ENCODE peak calls at places on chromosomes 11 and 22, in six cellular contexts. One of them, this sample, is unnamed.

GRCh38 chr11:2531277-2531986 is 86.6 kb downstream of the KCNQ1 start:
- DNase-seq in Calu3: peak
- DNase-seq in dorsolateral prefrontal cortex: peak
- DNase-seq in GM12865: peak
- DNase-seq in cardiac fibroblast: peak
- DNase-seq in cardiac muscle cell: peak
- DNase-seq in this sample: no peak

GRCh38 chr11:73121692-73122091 is 20.4 kb downstream of the FCHSD2 start:
- DNase-seq in GM12865: no peak
- DNase-seq in Calu3: no peak
- DNase-seq in dorsolateral prefrontal cortex: no peak
- DNase-seq in cardiac muscle cell: no peak
- DNase-seq in cardiac fibroblast: no peak
- DNase-seq in this sample: no peak

GRCh38 chr11:110679323-110679980 is 32.8 kb downstream of the ARHGAP20 start:
- DNase-seq in cardiac fibroblast: no peak
- DNase-seq in cardiac muscle cell: no peak
- DNase-seq in GM12865: no peak
- DNase-seq in Calu3: no peak
- DNase-seq in dorsolateral prefrontal cortex: no peak
- DNase-seq in this sample: no peak

GRCh38 chr11:114080219-114080618 is 20.7 kb downstream of the ZBTB16 start:
- DNase-seq in cardiac fibroblast: peak
- DNase-seq in GM12865: no peak
- DNase-seq in dorsolateral prefrontal cortex: no peak
- DNase-seq in Calu3: no peak
- DNase-seq in cardiac muscle cell: no peak
- DNase-seq in this sample: no peak

GRCh38 chr22:37229805-37230672 is 14.0 kb downstream of the RAC2 start:
- DNase-seq in cardiac fibroblast: peak
- DNase-seq in GM12865: peak
- DNase-seq in Calu3: no peak
- DNase-seq in dorsolateral prefrontal cortex: no peak
- DNase-seq in cardiac muscle cell: no peak
- DNase-seq in this sample: peak

GRCh38 chr22:45212306-45212709 is 28.4 kb downstream of the KIAA0930 start:
- DNase-seq in cardiac fibroblast: peak
- DNase-seq in dorsolateral prefrontal cortex: peak
- DNase-seq in cardiac muscle cell: peak
- DNase-seq in Calu3: no peak
- DNase-seq in GM12865: no peak
- DNase-seq in this sample: no peak

GRCh38 chr11:89491141-89491690 is at the start of gene NOX4:
- DNase-seq in cardiac muscle cell: peak
- DNase-seq in cardiac fibroblast: peak
- DNase-seq in dorsolateral prefrontal cortex: peak
- DNase-seq in Calu3: no peak
- DNase-seq in GM12865: no peak
- DNase-seq in this sample: no peak

GRCh38 chr11:121464352-121464946 is 11.7 kb upstream of the SORL1-AS1 start:
- DNase-seq in GM12865: peak
- DNase-seq in cardiac muscle cell: peak
- DNase-seq in Calu3: no peak
- DNase-seq in cardiac fibroblast: peak
- DNase-seq in dorsolateral prefrontal cortex: peak
- DNase-seq in this sample: no peak

GRCh38 chr11:19316434-19316833 is 75.7 kb upstream of the E2F8 start:
- DNase-seq in cardiac muscle cell: no peak
- DNase-seq in dorsolateral prefrontal cortex: no peak
- DNase-seq in Calu3: no peak
- DNase-seq in GM12865: no peak
- DNase-seq in cardiac fibroblast: peak
- DNase-seq in this sample: no peak

GRCh38 chr11:75317446-75318122 is 33.9 kb downstream of the ARRB1 start:
- DNase-seq in dorsolateral prefrontal cortex: no peak
- DNase-seq in cardiac fibroblast: no peak
- DNase-seq in Calu3: no peak
- DNase-seq in cardiac muscle cell: no peak
- DNase-seq in GM12865: no peak
- DNase-seq in this sample: no peak

GRCh38 chr11:68146704-68147474 is 25.7 kb upstream of the CHKA start:
- DNase-seq in cardiac muscle cell: peak
- DNase-seq in dorsolateral prefrontal cortex: no peak
- DNase-seq in GM12865: no peak
- DNase-seq in Calu3: peak
- DNase-seq in cardiac fibroblast: peak
- DNase-seq in this sample: no peak

GRCh38 chr22:37174964-37175363 is 13.1 kb downstream of the C1QTNF6 start:
- DNase-seq in cardiac muscle cell: no peak
- DNase-seq in cardiac fibroblast: no peak
- DNase-seq in GM12865: no peak
- DNase-seq in dorsolateral prefrontal cortex: no peak
- DNase-seq in Calu3: no peak
- DNase-seq in this sample: no peak

GRCh38 chr11:112805658-112806057 is 155.6 kb upstream of the NCAM1 start:
- DNase-seq in Calu3: no peak
- DNase-seq in cardiac muscle cell: no peak
- DNase-seq in dorsolateral prefrontal cortex: no peak
- DNase-seq in cardiac fibroblast: no peak
- DNase-seq in GM12865: no peak
- DNase-seq in this sample: no peak

GRCh38 chr11:30585892-30586250 is 282 bp downstream of the MPPED2 start:
- DNase-seq in cardiac fibroblast: no peak
- DNase-seq in cardiac muscle cell: peak
- DNase-seq in GM12865: no peak
- DNase-seq in Calu3: peak
- DNase-seq in dorsolateral prefrontal cortex: peak
- DNase-seq in this sample: no peak

GRCh38 chr11:88555829-88556202 is 218.3 kb upstream of the CTSC start:
- DNase-seq in cardiac muscle cell: no peak
- DNase-seq in GM12865: no peak
- DNase-seq in Calu3: no peak
- DNase-seq in dorsolateral prefrontal cortex: no peak
- DNase-seq in cardiac fibroblast: peak
- DNase-seq in this sample: no peak

GRCh38 chr11:28860898-28861297 is 752.7 kb downstream of the METTL15 start:
- DNase-seq in GM12865: no peak
- DNase-seq in cardiac muscle cell: no peak
- DNase-seq in cardiac fibroblast: peak
- DNase-seq in Calu3: no peak
- DNase-seq in dorsolateral prefrontal cortex: no peak
- DNase-seq in this sample: no peak

GRCh38 chr11:72114570-72114969 is 2.1 kb upstream of the ANAPC15 start:
- DNase-seq in cardiac fibroblast: no peak
- DNase-seq in cardiac muscle cell: no peak
- DNase-seq in dorsolateral prefrontal cortex: no peak
- DNase-seq in GM12865: no peak
- DNase-seq in Calu3: no peak
- DNase-seq in this sample: no peak

GRCh38 chr11:83157755-83158473 is 983 bp downstream of the PCF11 start:
- DNase-seq in dorsolateral prefrontal cortex: peak
- DNase-seq in cardiac fibroblast: peak
- DNase-seq in Calu3: peak
- DNase-seq in cardiac muscle cell: peak
- DNase-seq in GM12865: peak
- DNase-seq in this sample: no peak

GRCh38 chr11:9005087-9005486 is 1.3 kb upstream of the NRIP3 start:
- DNase-seq in cardiac muscle cell: no peak
- DNase-seq in cardiac fibroblast: no peak
- DNase-seq in Calu3: no peak
- DNase-seq in dorsolateral prefrontal cortex: no peak
- DNase-seq in GM12865: no peak
- DNase-seq in this sample: no peak

GRCh38 chr11:114440971-114441810 is 1.9 kb downstream of the REXO2 start:
- DNase-seq in dorsolateral prefrontal cortex: no peak
- DNase-seq in cardiac fibroblast: peak
- DNase-seq in cardiac muscle cell: no peak
- DNase-seq in Calu3: no peak
- DNase-seq in GM12865: no peak
- DNase-seq in this sample: no peak

DNA sequence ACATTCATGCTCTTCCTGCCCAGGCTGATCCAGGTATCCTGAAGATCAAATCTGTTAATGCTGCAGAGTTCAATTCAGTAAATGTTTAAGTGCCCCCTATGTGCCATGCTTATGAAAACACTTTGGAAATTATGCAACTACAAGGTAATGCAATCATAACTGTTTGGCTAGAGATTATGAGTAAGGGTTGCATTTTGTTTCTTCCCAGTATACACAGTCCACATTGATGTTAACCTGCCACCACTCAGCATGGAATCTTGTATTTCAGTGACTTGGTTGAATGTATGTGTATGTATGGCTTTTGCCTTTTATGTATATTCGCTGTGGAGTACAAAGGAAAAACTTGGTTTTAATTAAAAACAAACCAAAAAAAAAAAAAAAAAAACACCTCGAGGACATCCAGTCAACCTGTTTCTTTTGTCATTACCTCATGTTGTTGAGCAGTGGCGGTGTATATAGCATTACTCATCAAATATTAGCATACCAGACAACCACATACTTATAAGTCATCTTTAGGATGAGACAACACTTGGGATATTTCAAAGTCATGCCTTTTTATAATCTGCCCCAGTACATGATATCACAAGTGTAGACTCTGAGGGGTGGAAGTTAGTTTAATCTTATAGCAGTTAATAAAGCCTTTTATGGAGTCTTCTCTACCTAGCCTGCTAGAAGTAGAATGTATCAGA is 86.1 kb upstream of the HORMAD2 start:
- DNase-seq in cardiac muscle cell: no peak
- DNase-seq in GM12865: no peak
- DNase-seq in cardiac fibroblast: peak
- DNase-seq in Calu3: no peak
- DNase-seq in dorsolateral prefrontal cortex: no peak
- DNase-seq in this sample: no peak
- TF ChIP-seq CTCF in cardiac muscle cell: no peak
- TF ChIP-seq CTCF in GM12865: no peak
- TF ChIP-seq CTCF in cardiac fibroblast: peak
- TF ChIP-seq CTCF in Calu3: no peak
- TF ChIP-seq CTCF in dorsolateral prefrontal cortex: no peak
- TF ChIP-seq CTCF in this sample: no peak

DNA sequence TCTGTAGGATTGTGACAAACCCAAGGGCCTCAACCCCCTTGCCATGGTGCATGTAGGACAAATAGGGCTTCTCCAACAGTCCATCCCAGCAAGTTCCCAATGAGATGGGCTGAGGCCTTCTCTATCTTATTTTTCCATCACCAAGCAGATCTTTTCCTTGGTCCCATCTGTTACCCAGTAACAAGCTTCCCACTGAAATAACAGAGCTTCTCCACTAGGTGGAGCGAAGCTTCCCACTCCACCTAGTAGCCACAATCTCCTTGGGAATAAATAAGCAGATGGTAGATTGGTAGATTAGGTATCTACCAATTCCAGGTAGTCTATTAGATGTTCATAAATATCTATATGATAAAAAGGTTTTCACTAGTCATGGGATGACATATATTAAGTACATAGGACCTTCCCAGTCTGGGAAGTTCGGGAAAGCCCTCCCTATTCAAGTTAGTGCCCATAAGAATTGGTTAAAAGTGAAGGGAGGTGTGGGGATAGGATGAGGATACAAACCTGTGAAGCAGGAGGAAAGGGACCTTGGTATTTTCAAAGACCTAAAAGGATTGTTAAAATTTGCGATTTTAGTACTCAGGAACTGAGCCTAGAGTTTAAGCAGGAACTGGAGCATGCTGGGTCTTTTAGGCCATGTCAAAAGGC is 5.9 kb upstream of the OR52L1 start:
- DNase-seq in Calu3: peak
- DNase-seq in cardiac fibroblast: peak
- DNase-seq in cardiac muscle cell: peak
- DNase-seq in GM12865: peak
- DNase-seq in dorsolateral prefrontal cortex: no peak
- DNase-seq in this sample: no peak
- TF ChIP-seq CTCF in Calu3: no peak
- TF ChIP-seq CTCF in cardiac fibroblast: peak
- TF ChIP-seq CTCF in cardiac muscle cell: peak
- TF ChIP-seq CTCF in GM12865: peak
- TF ChIP-seq CTCF in dorsolateral prefrontal cortex: no peak
- TF ChIP-seq CTCF in this sample: peak

DNA sequence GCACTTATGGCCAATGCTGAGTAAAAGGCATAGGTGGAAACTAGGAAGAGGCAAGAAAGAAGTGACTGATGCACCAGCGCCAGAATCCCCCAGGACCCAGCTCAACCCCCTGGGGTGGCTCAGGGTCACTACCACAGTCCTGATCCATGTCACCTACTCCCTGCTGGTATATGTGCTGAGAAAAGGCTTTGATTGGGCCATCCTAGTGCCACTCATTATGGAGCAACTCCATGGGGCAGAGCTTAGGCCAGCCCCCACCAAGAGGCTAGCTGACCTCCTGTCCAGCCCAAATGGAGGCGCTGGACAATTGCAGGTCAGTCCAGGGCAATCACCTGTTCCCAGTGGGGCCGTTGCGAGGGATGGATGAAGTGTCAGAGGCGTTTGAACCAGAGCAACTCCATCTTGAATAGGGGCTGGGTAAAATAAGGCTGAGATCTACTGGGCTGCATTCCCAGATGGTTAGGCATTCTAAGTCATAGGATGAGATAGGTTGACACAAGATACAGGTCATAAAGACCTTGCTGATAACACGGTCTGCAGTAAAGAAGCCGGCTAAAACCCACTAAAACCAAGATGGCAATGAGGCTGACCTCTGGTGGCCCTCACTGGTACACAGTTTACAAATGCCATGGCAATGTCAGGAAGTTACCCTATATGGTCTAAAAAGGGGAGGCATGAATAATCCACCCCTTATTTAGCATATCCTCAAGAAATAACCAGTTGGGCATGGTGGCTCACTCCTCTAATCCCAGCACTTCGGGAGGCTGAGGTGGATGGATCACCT is 20.6 kb upstream of the DAGLA start:
- DNase-seq in GM12865: no peak
- DNase-seq in dorsolateral prefrontal cortex: no peak
- DNase-seq in cardiac fibroblast: no peak
- DNase-seq in cardiac muscle cell: no peak
- DNase-seq in Calu3: no peak
- DNase-seq in this sample: no peak
- TF ChIP-seq CTCF in GM12865: peak
- TF ChIP-seq CTCF in dorsolateral prefrontal cortex: no peak
- TF ChIP-seq CTCF in cardiac fibroblast: peak
- TF ChIP-seq CTCF in cardiac muscle cell: no peak
- TF ChIP-seq CTCF in Calu3: no peak
- TF ChIP-seq CTCF in this sample: no peak

GRCh38 chr11:17405232-17406005 is 17.0 kb upstream of the KCNJ11 start:
- DNase-seq in dorsolateral prefrontal cortex: peak
- DNase-seq in cardiac fibroblast: peak
- DNase-seq in cardiac muscle cell: peak
- DNase-seq in GM12865: peak
- DNase-seq in Calu3: peak
- DNase-seq in this sample: no peak
- TF ChIP-seq CTCF in dorsolateral prefrontal cortex: no peak
- TF ChIP-seq CTCF in cardiac fibroblast: peak
- TF ChIP-seq CTCF in cardiac muscle cell: peak
- TF ChIP-seq CTCF in GM12865: no peak
- TF ChIP-seq CTCF in Calu3: no peak
- TF ChIP-seq CTCF in this sample: no peak

This sample was measured in GM12864.